ENCODE peak calls at places on chromosomes 5 and 9, in four cellular contexts. U is IMR-90; K is esophagus squamous epithelium; R is CD8-positive, alpha-beta memory T cell. Q is an unnamed sample.

GRCh38 chr5:88159591-88159990 is 109.1 kb downstream of the TMEM161B start:
- DNase-seq in K (no peak), R (no peak), U (no peak), Q (no peak)

GRCh38 chr5:137122558-137122957 is 376.6 kb downstream of the SPOCK1 start:
- DNase-seq in U (no peak), K (no peak), R (no peak), Q (no peak)

GRCh38 chr5:146223179-146223578 is 19.8 kb downstream of the RBM27 start:
- DNase-seq in R (no peak), K (no peak), U (no peak), Q (no peak)

GRCh38 chr5:45568813-45569212 is 127.4 kb downstream of the HCN1 start:
- DNase-seq in K (no peak), U (no peak), R (no peak), Q (no peak)

GRCh38 chr9:14356376-14356775 is 42.4 kb upstream of the NFIB start:
- DNase-seq in K (no peak), U (no peak), R (no peak), Q (no peak)

GRCh38 chr5:180467989-180468731 is 26.0 kb upstream of the CNOT6 start:
- DNase-seq in U (no peak), R (no peak), K (no peak), Q (no peak)

GRCh38 chr9:27925815-27926214 is 352.5 kb upstream of the C9orf72 start:
- DNase-seq in R (no peak), U (no peak), K (no peak), Q (no peak)

GRCh38 chr9:10232352-10232930 is 380.4 kb downstream of the PTPRD start:
- DNase-seq in K (no peak), U (peak), R (no peak), Q (no peak)

GRCh38 chr5:136374003-136374402 is 8.7 kb upstream of the TRPC7 start:
- DNase-seq in U (peak), K (no peak), R (no peak), Q (no peak)

GRCh38 chr5:3709058-3709723 is 113.6 kb downstream of the IRX1 start:
- DNase-seq in K (no peak), U (no peak), R (no peak), Q (no peak)

DNA sequence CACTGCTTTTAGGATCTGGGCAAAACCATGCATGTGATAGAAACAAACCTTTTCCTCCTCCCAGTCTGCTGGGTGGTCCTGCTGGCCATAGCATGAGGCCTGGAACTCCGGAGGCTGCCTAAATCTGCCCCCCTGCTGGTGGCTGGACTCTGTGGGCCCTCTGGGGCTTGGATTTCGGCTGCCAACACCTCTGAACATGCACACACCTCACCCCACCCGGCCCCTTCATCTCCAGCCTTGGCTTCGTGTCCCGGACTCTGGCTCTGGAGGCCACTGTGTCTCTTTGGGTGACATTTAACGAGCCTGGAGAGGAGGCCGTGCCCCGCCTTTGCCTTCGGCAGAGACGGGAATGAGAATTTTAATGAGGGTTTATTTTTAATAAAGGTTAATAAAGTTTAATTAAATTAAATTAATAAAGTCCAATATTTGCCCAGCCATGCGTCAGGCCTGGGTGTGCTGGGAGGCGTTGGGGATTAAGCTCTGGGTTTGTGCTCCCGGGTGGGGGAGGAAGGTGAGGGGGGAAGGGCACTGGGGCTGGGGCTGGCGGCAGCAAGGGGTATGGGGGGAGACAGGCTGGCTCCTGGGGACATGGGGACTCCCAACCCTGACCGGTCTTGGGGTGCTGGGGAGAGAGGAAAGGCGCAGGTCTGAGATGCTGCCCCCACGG is 251.8 kb downstream of the PBX3 start:
- DNase-seq in U (no peak), K (no peak), R (no peak), Q (no peak)
- H3K27ac ChIP-seq in U (no peak), K (no peak), R (no peak), Q (no peak)

DNA sequence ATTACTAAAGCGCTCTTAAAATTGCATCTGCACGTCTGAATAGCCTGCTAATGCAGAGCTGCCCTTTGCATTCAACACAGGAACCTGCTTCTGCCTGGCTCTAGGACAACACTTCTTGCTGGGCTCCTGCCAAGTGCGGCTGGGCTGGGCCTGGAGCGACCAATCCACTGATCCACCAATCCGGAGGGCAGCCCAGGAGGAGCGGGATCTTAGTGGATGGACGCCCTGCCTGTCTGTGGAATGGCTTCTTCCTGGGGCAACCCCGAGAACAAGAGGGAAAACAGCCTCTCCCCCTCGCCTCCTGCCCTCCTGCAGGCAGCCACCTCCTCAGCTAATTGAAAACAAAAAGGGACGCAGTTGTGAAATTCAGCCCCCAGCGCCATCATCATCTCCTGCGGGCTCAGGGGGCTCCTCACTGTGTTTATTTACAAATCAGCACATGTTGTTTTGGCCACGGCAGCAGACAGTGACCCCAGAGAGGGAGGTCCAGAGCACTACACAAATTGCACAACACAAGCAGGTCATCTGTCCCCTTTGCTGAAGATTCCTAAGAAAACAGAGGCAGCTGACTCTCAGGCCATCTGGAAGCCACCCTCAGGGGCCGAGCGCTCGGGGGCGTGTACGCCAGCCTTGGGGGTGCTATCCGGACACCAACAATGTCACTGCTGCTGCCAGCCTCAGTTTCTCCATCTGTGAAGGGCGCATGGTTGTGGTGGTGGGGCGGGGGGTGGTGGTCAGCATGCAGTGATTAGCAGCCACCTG is 57.3 kb downstream of the GADD45G start:
- DNase-seq in U (peak), K (no peak), R (no peak), Q (peak)
- H3K27ac ChIP-seq in U (no peak), K (peak), R (no peak), Q (peak)

GRCh38 chr9:76904661-76905457 is 1.1 kb downstream of the PRUNE2 start:
- DNase-seq in U (no peak), K (no peak), R (no peak), Q (no peak)

GRCh38 chr9:76905661-76905983 is 292 bp downstream of the PRUNE2 start:
- DNase-seq in U (no peak), R (no peak), K (no peak), Q (no peak)

GRCh38 chr9:76902395-76902794 is 3.5 kb downstream of the PRUNE2 start:
- DNase-seq in K (no peak), R (no peak), U (no peak), Q (no peak)

GRCh38 chr9:76901801-76902200 is 4.1 kb downstream of the PRUNE2 start:
- DNase-seq in U (no peak), R (no peak), K (no peak), Q (no peak)

GRCh38 chr9:76905984-76906861 is at the start of gene PRUNE2:
- DNase-seq in U (peak), K (no peak), R (no peak), Q (no peak)
- H3K27ac ChIP-seq in U (no peak), K (no peak), R (no peak), Q (peak)

GRCh38 chr9:121489344-121489743 is 10.3 kb downstream of the GGTA1 start:
- DNase-seq in U (no peak), R (no peak), K (no peak), Q (no peak)
- H3K27ac ChIP-seq in U (no peak), R (no peak), K (no peak), Q (no peak)

GRCh38 chr9:113477058-113477457 is 13.5 kb downstream of the RGS3 start:
- DNase-seq in R (no peak), U (no peak), K (no peak), Q (no peak)

GRCh38 chr9:113480612-113481011 is 17.1 kb downstream of the RGS3 start:
- DNase-seq in K (no peak), U (no peak), R (no peak), Q (no peak)

GRCh38 chr9:113481176-113481805 is 17.8 kb downstream of the RGS3 start:
- DNase-seq in U (no peak), R (no peak), K (no peak), Q (no peak)

GRCh38 chr9:113477661-113478060 is 14.1 kb downstream of the RGS3 start:
- DNase-seq in K (no peak), R (no peak), U (no peak), Q (no peak)

GRCh38 chr9:113479150-113479761 is 15.7 kb downstream of the RGS3 start:
- DNase-seq in U (no peak), K (no peak), R (peak), Q (no peak)
- H3K27ac ChIP-seq in U (no peak), K (no peak), R (no peak), Q (no peak)

GRCh38 chr5:90934738-90935137 is 376.1 kb downstream of the ADGRV1 start:
- DNase-seq in K (no peak), R (no peak), U (no peak), Q (no peak)
- H3K27ac ChIP-seq in K (no peak), R (no peak), U (no peak), Q (no peak)

DNA sequence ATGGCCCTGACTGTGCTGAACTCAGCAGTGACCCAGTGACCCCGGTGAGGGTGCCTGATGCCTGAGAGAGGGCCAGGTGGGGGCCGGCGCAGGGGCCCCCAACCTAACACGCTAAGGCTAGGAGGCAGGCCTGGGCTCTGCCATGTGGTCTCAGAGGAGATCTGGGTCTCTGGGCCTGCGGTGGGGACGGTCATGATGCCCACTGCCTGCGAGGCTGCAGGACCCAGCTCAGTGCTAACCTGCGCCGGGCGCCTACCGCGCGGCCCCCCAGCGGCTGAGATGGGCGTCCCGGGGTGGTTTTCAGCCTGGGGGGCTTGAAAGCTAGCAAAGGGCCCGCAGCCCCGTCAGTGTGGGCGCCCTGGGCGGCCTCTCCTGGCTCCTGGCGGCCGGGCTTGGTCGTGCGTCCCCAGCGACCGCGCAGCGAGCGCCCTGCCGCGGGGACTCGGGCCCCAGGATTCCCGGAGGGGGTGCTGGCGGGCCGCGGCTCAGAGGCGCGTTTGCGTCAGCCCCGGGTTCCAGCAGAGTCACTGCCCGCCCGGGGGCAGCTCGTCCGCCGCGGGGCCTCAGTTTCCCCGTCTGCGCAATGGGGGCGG is 2.5 kb downstream of the EGFL7 start:
- DNase-seq in K (no peak), R (no peak), U (no peak), Q (no peak)
- H3K27ac ChIP-seq in K (peak), R (peak), U (no peak), Q (no peak)

GRCh38 chr9:105437704-105438103 is 10.1 kb upstream of the FSD1L start:
- DNase-seq in R (no peak), U (no peak), K (no peak), Q (no peak)
- H3K27ac ChIP-seq in R (no peak), U (no peak), K (no peak), Q (no peak)

GRCh38 chr9:79757906-79758669 is 186.3 kb downstream of the TLE4 start:
- DNase-seq in R (no peak), U (peak), K (no peak), Q (no peak)

GRCh38 chr9:79756414-79756813 is 184.6 kb downstream of the TLE4 start:
- DNase-seq in U (no peak), K (no peak), R (no peak), Q (no peak)

GRCh38 chr9:79759460-79759859 is 187.7 kb downstream of the TLE4 start:
- DNase-seq in K (no peak), R (no peak), U (no peak), Q (no peak)

GRCh38 chr9:79757074-79757473 is 185.3 kb downstream of the TLE4 start:
- DNase-seq in U (no peak), K (no peak), R (no peak), Q (no peak)
- H3K27ac ChIP-seq in U (peak), K (no peak), R (no peak), Q (no peak)

GRCh38 chr5:161150589-161150988 is 298.6 kb upstream of the ATP10B start:
- DNase-seq in R (no peak), U (no peak), K (no peak), Q (no peak)
- H3K27ac ChIP-seq in R (no peak), U (no peak), K (no peak), Q (no peak)

Q was measured in substantia nigra.